ENCODE peak calls at places on chromosome 7, in four cellular contexts. A is brain microvascular endothelial cell; B is effector memory CD8-positive, alpha-beta T cell; W is H4. U is an unnamed sample.

GRCh38 chr7:66602159-66602558 is 26.5 kb upstream of the KCTD7 start:
- DNase-seq in B (no peak), W (peak), A (no peak), U (no peak)

GRCh38 chr7:34067406-34067805 is 162.1 kb downstream of the BMPER start:
- DNase-seq in B (no peak), A (no peak), W (peak), U (no peak)

GRCh38 chr7:30654296-30655090 is 27.8 kb downstream of the CRHR2 start:
- DNase-seq in W (no peak), A (no peak), B (no peak), U (peak)

GRCh38 chr7:46129831-46130230 is 208.8 kb upstream of the IGFBP3 start:
- DNase-seq in W (no peak), A (no peak), B (no peak), U (no peak)

GRCh38 chr7:158317238-158318205 is 270.1 kb downstream of the PTPRN2 start:
- DNase-seq in W (no peak), B (no peak), A (no peak), U (no peak)

GRCh38 chr7:1175967-1176851 is 16.2 kb upstream of the ZFAND2A start:
- DNase-seq in B (peak), A (peak), W (peak), U (peak)

GRCh38 chr7:2398506-2398905 is 4.9 kb upstream of the CHST12 start:
- DNase-seq in B (no peak), A (no peak), W (no peak), U (no peak)

GRCh38 chr7:6536899-6537298 is 14.4 kb downstream of the GRID2IP start:
- DNase-seq in W (no peak), B (no peak), A (no peak), U (no peak)

GRCh38 chr7:20197837-20198236 is 19.3 kb downstream of the MACC1 start:
- DNase-seq in B (no peak), W (no peak), A (no peak), U (no peak)

GRCh38 chr7:96178581-96178980 is 143.3 kb downstream of the SLC25A13 start:
- DNase-seq in B (no peak), W (no peak), A (no peak), U (no peak)

GRCh38 chr7:6389728-6390127 is 58.0 kb downstream of the DAGLB start:
- DNase-seq in B (no peak), W (no peak), A (no peak), U (no peak)

GRCh38 chr7:30658471-30659074 is 23.7 kb downstream of the CRHR2 start:
- DNase-seq in W (no peak), B (no peak), A (no peak), U (no peak)

GRCh38 chr7:137579913-137580640 is 236.5 kb upstream of the PTN start:
- DNase-seq in B (no peak), W (peak), A (peak), U (no peak)

GRCh38 chr7:147406521-147407115 is 1183.9 kb upstream of the C7orf33 start:
- DNase-seq in A (no peak), W (peak), B (no peak), U (no peak)

GRCh38 chr7:7769712-7770111 is 51.3 kb upstream of the RPA3 start:
- DNase-seq in W (no peak), B (no peak), A (no peak), U (no peak)

GRCh38 chr7:92058040-92058439 is 76.2 kb downstream of the CYP51A1 start:
- DNase-seq in W (no peak), B (peak), A (no peak), U (no peak)

GRCh38 chr7:142800699-142801260 is 30.0 kb downstream of the PRSS2 start:
- DNase-seq in A (no peak), B (no peak), W (no peak), U (no peak)

GRCh38 chr7:137628211-137628610 is 218.6 kb downstream of the DGKI start:
- DNase-seq in B (no peak), W (no peak), A (no peak), U (no peak)

GRCh38 chr7:127794135-127794534 is 142.1 kb downstream of the SND1 start:
- DNase-seq in W (no peak), B (no peak), A (no peak), U (no peak)